ENCODE peak calls at places on chromosomes 4 and X, in seven cellular contexts. Y is AG10803; A is colonic mucosa; D is activated CD8-positive, alpha-beta T cell treated with anti-CD3 and anti-CD28 coated beads for 36 hours; N is cardiac fibroblast; J is nephron progenitor cell; Z is dorsolateral prefrontal cortex. C is an unnamed sample.

GRCh38 chr4:5746829-5747745 is 36.1 kb downstream of the EVC start:
- DNase-seq in J (no peak), Z (no peak), D (no peak), A (no peak), Y (peak; percentile 48), N (peak; percentile 76), C (no peak)

GRCh38 chr4:8504279-8505007 is 63.9 kb downstream of the TRMT44 start:
- DNase-seq in N (no peak), D (no peak), J (no peak), Y (no peak), A (no peak), Z (no peak), C (no peak)

GRCh38 chrX:154368630-154369452 is 5.6 kb downstream of the FLNA start:
- DNase-seq in J (no peak), Z (no peak), D (peak; percentile 96), Y (peak; percentile 93), A (peak; percentile 59), N (peak; percentile 93), C (peak; percentile 73)

GRCh38 chr4:1463088-1463926 is 57.1 kb upstream of the NKX1-1 start:
- DNase-seq in D (no peak), J (no peak), N (peak; percentile 66), Y (peak; percentile 41), Z (no peak), A (no peak), C (no peak)

GRCh38 chr4:121138014-121138413 is 26.1 kb downstream of the TNIP3 start:
- DNase-seq in A (no peak), N (no peak), Z (no peak), D (peak; percentile 87), Y (no peak), J (no peak), C (no peak)

GRCh38 chr4:114316789-114317188 is 281.8 kb upstream of the UGT8 start:
- DNase-seq in N (no peak), Y (no peak), A (no peak), J (no peak), Z (no peak), D (no peak), C (no peak)

GRCh38 chr4:168124008-168124641 is 31.8 kb downstream of the ANXA10 start:
- DNase-seq in A (no peak), Z (no peak), J (no peak), N (peak; percentile 29), D (no peak), Y (no peak), C (no peak)

GRCh38 chrX:56803849-56804681 is 75.0 kb downstream of the NBDY start:
- DNase-seq in J (no peak), D (no peak), Z (no peak), N (no peak), Y (no peak), A (no peak), C (no peak)

GRCh38 chr4:113826431-113826830 is 64.9 kb upstream of the CAMK2D start:
- DNase-seq in D (no peak), A (no peak), Z (no peak), J (no peak), N (peak; percentile 31), Y (peak; percentile 53), C (no peak)

GRCh38 chr4:7515390-7515902 is 80.7 kb upstream of the PSAPL1 start:
- DNase-seq in A (no peak), J (no peak), D (no peak), Y (peak; percentile 46), Z (no peak), N (no peak), C (no peak)

GRCh38 chrX:16476692-16477091 is 173.3 kb upstream of the S100G start:
- DNase-seq in Y (peak; percentile 40), N (no peak), D (no peak), A (no peak), Z (no peak), J (no peak), C (no peak)

GRCh38 chr4:23822181-23822580 is 67.7 kb downstream of the PPARGC1A start:
- DNase-seq in N (no peak), J (no peak), D (no peak), Y (no peak), Z (no peak), A (no peak), C (no peak)

GRCh38 chrX:28649541-28649940 is 62.3 kb downstream of the IL1RAPL1 start:
- DNase-seq in J (no peak), A (no peak), D (no peak), Z (no peak), Y (no peak), N (no peak), C (no peak)

GRCh38 chr4:147594107-147594506 is 23.1 kb upstream of the TMEM184C start:
- DNase-seq in A (no peak), J (no peak), Z (no peak), D (no peak), N (no peak), Y (no peak), C (no peak)

GRCh38 chr4:136748777-136749176 is 783.5 kb downstream of the PCDH18 start:
- DNase-seq in N (no peak), D (no peak), Z (no peak), A (no peak), J (no peak), Y (no peak), C (no peak)

GRCh38 chrX:47562615-47563243 is 1.7 kb downstream of the ARAF start:
- DNase-seq in A (no peak), Y (no peak), Z (no peak), N (peak; percentile 60), D (peak; percentile 57), J (no peak), C (no peak)

GRCh38 chr4:144709793-144710525 is 64.0 kb downstream of the HHIP start:
- DNase-seq in D (no peak), Y (peak; percentile 53), Z (no peak), J (no peak), N (peak; percentile 59), A (no peak), C (no peak)

GRCh38 chrX:24146283-24146865 is 3.2 kb upstream of the ZFX start:
- DNase-seq in N (no peak), J (no peak), Y (peak; percentile 42), D (no peak), Z (no peak), A (no peak), C (no peak)

GRCh38 chr4:139454111-139454600 is at the start of gene RAB33B:
- DNase-seq in D (no peak), J (no peak), A (no peak), Y (peak; percentile 89), Z (no peak), N (no peak), C (no peak)

GRCh38 chr4:123234966-123235365 is 161.6 kb upstream of the SPRY1 start:
- DNase-seq in Z (no peak), J (no peak), D (no peak), Y (peak; percentile 26), N (no peak), A (no peak), C (no peak)

DNA sequence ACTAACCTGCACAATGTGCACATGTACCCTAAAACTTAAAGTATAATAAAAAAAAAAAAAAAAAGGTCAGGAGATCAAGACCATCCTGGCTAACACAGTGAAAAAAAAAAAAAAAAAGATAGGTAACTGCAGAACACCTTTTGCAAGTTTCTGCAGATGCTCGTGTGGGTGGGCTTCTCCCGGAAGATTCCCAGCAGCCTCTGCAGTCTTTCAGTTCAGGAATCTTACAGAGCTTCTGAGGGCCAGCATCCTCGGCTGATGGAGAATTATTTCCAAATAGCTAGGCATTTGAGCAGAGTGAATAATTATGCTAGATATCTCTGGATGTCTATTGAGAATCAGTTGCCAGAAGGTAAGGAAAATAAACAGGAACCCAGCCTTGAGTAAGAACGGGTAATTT is 300.7 kb downstream of the DCTD start:
- DNase-seq in N (no peak), J (no peak), D (no peak), Z (no peak), A (no peak), Y (no peak), C (no peak)
- TF ChIP-seq CTCF in N (no peak), J (no peak), D (no peak), Z (no peak), A (no peak), Y (no peak), C (no peak)

GRCh38 chr4:10079951-10080873 is 36.4 kb downstream of the WDR1 start:
- DNase-seq in D (no peak), J (no peak), Z (no peak), A (peak; percentile 17), N (no peak), Y (no peak), C (no peak)
- TF ChIP-seq CTCF in D (no peak), J (no peak), Z (no peak), A (no peak), N (no peak), Y (no peak), C (no peak)

GRCh38 chr4:188904617-188905016 is 765.4 kb downstream of the TRIML1 start:
- DNase-seq in J (no peak), Z (no peak), D (no peak), N (no peak), A (no peak), Y (no peak), C (no peak)

GRCh38 chr4:188905248-188905647 is 766.0 kb downstream of the TRIML1 start:
- DNase-seq in Y (no peak), J (no peak), A (no peak), Z (no peak), N (no peak), D (no peak), C (no peak)

DNA sequence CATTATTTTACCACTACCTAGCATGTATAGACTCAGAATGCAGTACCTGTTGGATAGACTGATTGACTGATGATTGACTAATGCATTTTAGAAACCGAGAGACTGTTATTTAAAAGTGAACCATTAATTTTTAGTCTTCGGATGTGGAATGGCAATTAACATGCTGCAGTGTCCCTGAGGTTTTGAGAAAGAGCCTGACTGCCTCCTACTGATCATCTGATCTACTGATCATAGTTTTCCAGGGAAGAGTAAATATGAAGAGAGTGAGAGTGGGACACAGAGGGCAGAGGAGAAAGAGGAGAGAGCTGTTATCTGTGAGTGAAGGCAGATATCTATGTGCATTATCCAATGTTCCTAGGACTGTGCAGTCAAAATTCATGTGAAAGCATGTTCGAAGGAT is 764.8 kb downstream of the TRIML1 start:
- DNase-seq in J (no peak), Z (no peak), A (no peak), Y (no peak), N (no peak), D (no peak), C (no peak)
- TF ChIP-seq CTCF in J (no peak), Z (no peak), A (no peak), Y (no peak), N (no peak), D (no peak), C (no peak)

DNA sequence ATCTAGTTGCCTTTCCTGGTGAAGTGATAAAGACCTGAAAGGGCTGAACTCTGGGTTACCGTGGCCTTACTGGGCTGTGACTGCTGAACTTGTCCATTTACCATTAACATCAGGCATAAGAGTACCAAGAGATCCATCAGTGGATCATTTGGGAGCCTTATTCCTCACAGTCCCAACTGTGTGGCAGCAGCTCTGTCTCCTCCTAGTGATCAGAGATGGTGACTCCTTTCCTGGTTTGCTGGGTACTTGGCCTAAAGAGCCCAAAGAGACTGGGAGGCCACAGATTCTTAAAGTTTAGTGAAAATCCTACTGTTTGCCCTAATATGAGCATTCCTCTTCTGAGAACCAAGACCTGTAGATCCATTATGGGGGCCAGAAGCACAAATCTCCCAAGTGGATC is 56.3 kb upstream of the ATP6AP2 start:
- DNase-seq in N (no peak), Y (peak; percentile 15), A (no peak), D (no peak), J (no peak), Z (no peak), C (no peak)
- TF ChIP-seq CTCF in N (peak; percentile 16), Y (peak; percentile 54), A (no peak), D (no peak), J (no peak), Z (no peak), C (no peak)

GRCh38 chrX:51641421-51642021 is 22.8 kb upstream of the CENPVL3 start:
- DNase-seq in Y (peak; percentile 46), D (peak; percentile 23), A (no peak), J (peak; percentile 11), Z (no peak), N (peak; percentile 71), C (no peak)
- TF ChIP-seq CTCF in Y (peak; percentile 59), D (peak; percentile 35), A (no peak), J (peak; percentile 52), Z (peak; percentile 48), N (peak; percentile 46), C (no peak)

C was measured in activated B cell treated with CpG ODN at 0.5 μM for 24 hours.